ENCODE peak calls at places on chromosome 5, in four cellular contexts. One of them, this sample, is unnamed.

GRCh38 chr5:142151436-142152382 is 43.1 kb downstream of the NDFIP1 start:
- DNase-seq in prostate gland: peak
- DNase-seq in T follicular helper cell: peak
- DNase-seq in KG1: no peak
- DNase-seq in this sample: peak

GRCh38 chr5:175257847-175258194 is 186.2 kb downstream of the DRD1 start:
- DNase-seq in T follicular helper cell: no peak
- DNase-seq in prostate gland: no peak
- DNase-seq in KG1: no peak
- DNase-seq in this sample: no peak

GRCh38 chr5:10034008-10034407 is 215.7 kb downstream of the ATPSCKMT start:
- DNase-seq in prostate gland: no peak
- DNase-seq in KG1: no peak
- DNase-seq in T follicular helper cell: no peak
- DNase-seq in this sample: no peak

GRCh38 chr5:96226941-96227552 is 206.0 kb downstream of the PCSK1 start:
- DNase-seq in T follicular helper cell: no peak
- DNase-seq in prostate gland: no peak
- DNase-seq in KG1: no peak
- DNase-seq in this sample: no peak

GRCh38 chr5:177470759-177471536 is 2.5 kb downstream of the DBN1 start:
- DNase-seq in prostate gland: no peak
- DNase-seq in T follicular helper cell: no peak
- DNase-seq in KG1: no peak
- DNase-seq in this sample: no peak

GRCh38 chr5:153654892-153655520 is 164.5 kb downstream of the GRIA1 start:
- DNase-seq in KG1: no peak
- DNase-seq in prostate gland: no peak
- DNase-seq in T follicular helper cell: no peak
- DNase-seq in this sample: no peak

GRCh38 chr5:42454216-42454995 is 31.2 kb downstream of the GHR start:
- DNase-seq in KG1: no peak
- DNase-seq in T follicular helper cell: no peak
- DNase-seq in prostate gland: no peak
- DNase-seq in this sample: no peak

GRCh38 chr5:96645096-96645495 is 17.1 kb upstream of the CAST start:
- DNase-seq in prostate gland: no peak
- DNase-seq in T follicular helper cell: no peak
- DNase-seq in KG1: no peak
- DNase-seq in this sample: no peak

GRCh38 chr5:7754997-7755596 is 95.8 kb downstream of the CFAP90 start:
- DNase-seq in T follicular helper cell: no peak
- DNase-seq in KG1: no peak
- DNase-seq in prostate gland: peak
- DNase-seq in this sample: peak

GRCh38 chr5:40383719-40384651 is 295.7 kb upstream of the PTGER4 start:
- DNase-seq in prostate gland: no peak
- DNase-seq in KG1: no peak
- DNase-seq in T follicular helper cell: no peak
- DNase-seq in this sample: no peak

GRCh38 chr5:174916227-174916626 is 191.8 kb downstream of the MSX2 start:
- DNase-seq in T follicular helper cell: no peak
- DNase-seq in prostate gland: no peak
- DNase-seq in KG1: no peak
- DNase-seq in this sample: no peak

GRCh38 chr5:154770111-154770510 is 14.9 kb downstream of the LARP1 start:
- DNase-seq in prostate gland: no peak
- DNase-seq in T follicular helper cell: no peak
- DNase-seq in KG1: no peak
- DNase-seq in this sample: no peak

GRCh38 chr5:157327771-157328170 is 61.8 kb downstream of the CYFIP2 start:
- DNase-seq in prostate gland: no peak
- DNase-seq in T follicular helper cell: no peak
- DNase-seq in KG1: no peak
- DNase-seq in this sample: no peak

GRCh38 chr5:121752149-121752548 is 99.5 kb upstream of the FTMT start:
- DNase-seq in prostate gland: no peak
- DNase-seq in KG1: no peak
- DNase-seq in T follicular helper cell: no peak
- DNase-seq in this sample: no peak

GRCh38 chr5:150809363-150809762 is 30.8 kb downstream of the SMIM3 start:
- DNase-seq in prostate gland: no peak
- DNase-seq in KG1: no peak
- DNase-seq in T follicular helper cell: no peak
- DNase-seq in this sample: no peak

GRCh38 chr5:53730938-53731337 is 170.5 kb downstream of the NDUFS4 start:
- DNase-seq in KG1: peak
- DNase-seq in prostate gland: no peak
- DNase-seq in T follicular helper cell: no peak
- DNase-seq in this sample: no peak

GRCh38 chr5:178463321-178464155 is 126.7 kb downstream of the COL23A1 start:
- DNase-seq in T follicular helper cell: no peak
- DNase-seq in KG1: no peak
- DNase-seq in prostate gland: no peak
- DNase-seq in this sample: no peak

GRCh38 chr5:141001466-141001853 is 35.2 kb downstream of the PCDHAC2 start:
- DNase-seq in prostate gland: no peak
- DNase-seq in KG1: no peak
- DNase-seq in T follicular helper cell: no peak
- DNase-seq in this sample: peak

GRCh38 chr5:6377582-6378127 is 692 bp downstream of the MED10 start:
- DNase-seq in KG1: no peak
- DNase-seq in prostate gland: no peak
- DNase-seq in T follicular helper cell: no peak
- DNase-seq in this sample: no peak

GRCh38 chr5:55134053-55134722 is 25.8 kb upstream of the GPX8 start:
- DNase-seq in KG1: no peak
- DNase-seq in T follicular helper cell: no peak
- DNase-seq in prostate gland: no peak
- DNase-seq in this sample: no peak

This sample was measured in mucosa of gallbladder.